ENCODE peak calls at places on chromosomes 12 and 14, in six cellular contexts. M is colonic mucosa; I is adipocyte; H is heart left ventricle; X is ovary; E is CD8-positive, alpha-beta memory T cell. A is an unnamed sample. For H3K27me3 and H3K4me1, the result is how much of the 10 kb centered on the place peaks cover.

GRCh38 chr12:75011120-75011519 is 198.5 kb downstream of the KCNC2 start:
- DNase-seq in M (no peak), I (peak), H (no peak), X (no peak), E (no peak), A (no peak)

GRCh38 chr12:101945361-101946232 is 68.2 kb downstream of the DRAM1 start:
- DNase-seq in M (peak), I (peak), H (no peak), X (no peak), E (no peak), A (no peak)

GRCh38 chr12:22709292-22709691 is 84.3 kb downstream of the ETNK1 start:
- DNase-seq in M (no peak), I (peak), H (no peak), X (no peak), E (no peak), A (no peak)

GRCh38 chr12:129069886-129070285 is 216.6 kb downstream of the GLT1D1 start:
- DNase-seq in M (no peak), I (no peak), H (no peak), X (no peak), E (no peak), A (no peak)

GRCh38 chr12:54555670-54556257 is 6.4 kb downstream of the PDE1B start:
- DNase-seq in M (no peak), I (no peak), H (no peak), X (no peak), E (no peak), A (no peak)

GRCh38 chr14:103770902-103771301 is 55.3 kb downstream of the ZFYVE21 start:
- DNase-seq in M (no peak), I (no peak), H (no peak), X (no peak), E (no peak), A (no peak)

GRCh38 chr12:58395470-58395869 is 454.1 kb downstream of the ATP23 start:
- DNase-seq in M (no peak), I (no peak), H (no peak), X (no peak), E (no peak), A (no peak)

GRCh38 chr12:49964849-49965624 is 3.4 kb downstream of the AQP5 start:
- DNase-seq in M (no peak), I (no peak), H (no peak), X (no peak), E (no peak), A (no peak)

GRCh38 chr14:94051115-94051514 is 25.0 kb downstream of the OTUB2 start:
- DNase-seq in M (peak), I (peak), H (peak), X (peak), E (no peak), A (peak)

GRCh38 chr12:98580695-98581094 is 12.8 kb upstream of the SLC25A3 start:
- DNase-seq in M (no peak), I (no peak), H (no peak), X (no peak), E (no peak), A (no peak)

GRCh38 chr12:42904683-42905418 is 315.3 kb upstream of the PRICKLE1 start:
- DNase-seq in M (no peak), I (no peak), H (no peak), X (no peak), E (no peak), A (no peak)

GRCh38 chr14:90891326-90891725 is 75.1 kb upstream of the TTC7B start:
- DNase-seq in M (no peak), I (no peak), H (no peak), X (no peak), E (no peak), A (no peak)

GRCh38 chr14:56590535-56590951 is 10.9 kb downstream of the TMEM260 start:
- DNase-seq in M (no peak), I (no peak), H (peak), X (no peak), E (no peak), A (peak)

GRCh38 chr14:23183076-23183475 is 384 bp downstream of the SLC7A8 start:
- DNase-seq in M (no peak), I (peak), H (no peak), X (no peak), E (no peak), A (no peak)

GRCh38 chr14:23182372-23183014 is 967 bp downstream of the SLC7A8 start:
- DNase-seq in M (peak), I (peak), H (peak), X (peak), E (peak), A (no peak)

GRCh38 chr14:23181453-23181852 is 2.0 kb downstream of the SLC7A8 start:
- DNase-seq in M (no peak), I (no peak), H (no peak), X (no peak), E (no peak), A (no peak)

GRCh38 chr14:23183479-23183878 is at the start of gene SLC7A8:
- DNase-seq in M (peak), I (peak), H (peak), X (peak), E (peak), A (peak)

DNA sequence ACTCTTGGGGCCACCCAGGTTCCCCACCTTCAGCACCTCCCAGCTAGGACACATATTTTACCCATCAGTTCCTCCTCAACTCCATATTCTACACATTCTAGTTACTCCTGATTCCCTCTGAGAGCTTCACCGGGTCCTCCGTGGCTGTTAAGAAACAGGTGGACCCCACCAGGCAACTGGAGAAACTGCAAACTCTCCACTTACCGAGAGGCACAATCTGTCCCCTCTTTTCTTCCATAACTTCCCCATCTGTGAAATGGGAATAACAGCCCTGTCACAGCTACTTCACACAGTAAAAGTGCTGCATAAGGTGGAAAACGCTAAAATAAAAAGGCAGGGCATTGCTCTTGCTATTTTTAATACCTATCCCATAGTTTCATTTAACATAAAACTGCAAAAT is 1.5 kb downstream of the SLC7A8 start:
- DNase-seq in M (no peak), I (no peak), H (no peak), X (no peak), E (no peak), A (no peak)
- H3K27me3 ChIP-seq in M (under half), I (under half), H (under half), X (under half), E (under half), A (under half)

GRCh38 chr14:55092326-55092725 is 36.7 kb upstream of the LGALS3 start:
- DNase-seq in M (no peak), I (peak), H (no peak), X (no peak), E (no peak), A (no peak)

GRCh38 chr14:55097894-55098560 is 31.0 kb upstream of the LGALS3 start:
- DNase-seq in M (no peak), I (no peak), H (no peak), X (no peak), E (no peak), A (no peak)

GRCh38 chr14:55098561-55098898 is 30.5 kb upstream of the LGALS3 start:
- DNase-seq in M (no peak), I (no peak), H (no peak), X (no peak), E (no peak), A (no peak)

GRCh38 chr14:55099741-55100140 is 29.3 kb upstream of the LGALS3 start:
- DNase-seq in M (peak), I (peak), H (no peak), X (no peak), E (no peak), A (no peak)

DNA sequence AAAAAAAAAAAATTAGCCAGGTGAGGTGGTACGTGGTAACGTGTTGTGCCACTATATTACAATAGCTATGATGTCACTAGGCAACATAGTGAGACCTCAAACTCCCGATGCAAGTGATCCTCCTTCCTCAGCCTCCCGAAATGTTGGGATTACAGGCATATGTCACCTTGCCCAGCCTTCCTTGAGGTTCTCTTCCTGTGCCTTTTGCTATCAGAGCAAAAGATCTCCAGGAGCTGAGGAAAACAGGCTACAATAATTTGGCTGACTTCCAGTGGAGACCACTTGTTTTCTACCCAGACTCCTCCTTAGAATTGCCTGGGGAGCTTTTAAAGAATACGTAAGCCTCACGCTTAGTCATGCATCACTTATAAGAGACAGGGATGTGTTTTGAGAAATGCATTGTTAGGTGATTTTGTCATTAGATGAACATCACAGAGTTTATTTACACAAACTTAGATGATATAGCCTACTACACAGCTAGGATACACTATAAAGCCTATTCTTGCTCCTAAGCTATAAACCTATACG is 34.4 kb upstream of the LGALS3 start:
- DNase-seq in M (no peak), I (peak), H (no peak), X (no peak), E (no peak), A (no peak)
- H3K4me1 ChIP-seq in M (under half), I (under half), H (under half), X (under half), E (under half), A (under half)

GRCh38 chr12:57216931-57217871 is 607 bp downstream of the NXPH4 start:
- DNase-seq in M (no peak), I (peak), H (no peak), X (no peak), E (peak), A (no peak)
- H3K27me3 ChIP-seq in M (half or more), I (under half), H (half or more), X (under half), E (half or more), A (under half)

GRCh38 chr12:48794870-48795269 is 6.0 kb upstream of the ADCY6 start:
- DNase-seq in M (no peak), I (peak), H (no peak), X (no peak), E (no peak), A (no peak)

GRCh38 chr12:48789858-48790326 is 1.0 kb upstream of the ADCY6 start:
- DNase-seq in M (peak), I (no peak), H (no peak), X (no peak), E (no peak), A (no peak)

GRCh38 chr12:48795550-48796455 is 6.9 kb upstream of the ADCY6 start:
- DNase-seq in M (peak), I (peak), H (peak), X (peak), E (peak), A (no peak)

GRCh38 chr12:48796976-48797375 is 8.1 kb upstream of the ADCY6 start:
- DNase-seq in M (no peak), I (no peak), H (no peak), X (no peak), E (no peak), A (no peak)

DNA sequence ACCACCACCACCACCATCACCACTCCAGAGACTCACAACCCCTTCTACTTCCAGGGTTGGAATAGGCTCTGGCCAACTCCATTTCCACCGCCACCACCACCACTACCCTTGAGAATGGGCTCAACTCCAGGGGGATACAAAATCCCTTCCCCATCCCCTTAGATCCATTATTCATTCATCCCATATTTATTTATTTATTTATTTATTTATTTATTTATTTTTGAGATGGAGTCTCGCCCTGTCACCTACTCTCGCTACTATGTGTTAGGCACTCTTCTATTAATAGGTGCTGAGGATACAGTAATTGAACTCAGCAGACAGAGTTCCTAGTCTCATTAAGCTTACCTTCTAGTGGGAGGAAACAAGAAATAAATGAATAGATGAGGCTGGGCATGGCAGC is 4.8 kb upstream of the ADCY6 start:
- DNase-seq in M (no peak), I (no peak), H (no peak), X (no peak), E (no peak), A (no peak)
- H3K4me1 ChIP-seq in M (under half), I (under half), H (under half), X (under half), E (under half), A (under half)

DNA sequence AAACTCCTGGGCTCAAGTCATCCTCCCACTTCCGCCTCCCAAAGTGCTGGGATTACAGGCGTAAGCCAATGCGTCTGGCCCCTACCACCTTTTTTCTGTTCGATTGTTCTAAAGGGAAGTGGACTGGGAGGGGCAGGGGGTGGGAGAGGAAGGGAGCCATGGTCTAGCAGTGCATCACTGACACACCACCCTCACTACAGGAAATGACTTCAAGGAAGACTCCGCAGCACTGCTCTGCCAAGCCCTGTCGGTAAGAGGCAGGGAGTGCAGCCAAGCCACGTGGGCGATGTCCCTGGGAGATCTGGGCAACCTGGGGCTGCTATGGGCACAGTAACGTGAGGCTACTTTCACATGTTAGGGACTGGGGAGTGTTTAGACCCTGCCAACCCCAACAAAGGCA is 18.0 kb downstream of the LRRC74A start:
- DNase-seq in M (no peak), I (no peak), H (peak), X (peak), E (peak), A (peak)
- H3K27me3 ChIP-seq in M (under half), I (under half), H (under half), X (under half), E (under half), A (under half)

A was measured in heart right ventricle.